ENCODE peak calls at places on chromosomes 13 and 19, in seven cellular contexts. K is mucosa of gallbladder, X is GM13977, A is NCI-H2081, O is tibial nerve, C is RPMI8226, D is AG20443. W is an unnamed sample.
A peak's percentile ranks its signal among the peaks of the same experiment; 100 is the strongest.

GRCh38 chr13:38866649-38867048 is 124.0 kb downstream of the STOML3 start:
- DNase-seq in X (no peak), K (no peak), C (no peak), D (no peak), A (peak; percentile 7), O (no peak), W (no peak)

GRCh38 chr13:90717451-90717936 is 630.0 kb upstream of the MIR17HG start:
- DNase-seq in C (no peak), X (no peak), A (no peak), O (no peak), K (no peak), D (peak; percentile 80), W (no peak)

GRCh38 chr13:41007359-41008118 is 11.6 kb downstream of the ELF1 start:
- DNase-seq in A (no peak), X (no peak), O (no peak), K (no peak), C (no peak), D (peak; percentile 28), W (no peak)

GRCh38 chr13:110108348-110109139 is 198.4 kb downstream of the COL4A1 start:
- DNase-seq in O (peak; percentile 71), K (peak; percentile 71), D (peak; percentile 94), X (no peak), C (no peak), A (peak; percentile 63), W (no peak)

GRCh38 chr19:2755811-2756210 is 16.0 kb upstream of the SLC39A3 start:
- DNase-seq in C (no peak), X (no peak), K (no peak), D (no peak), A (no peak), O (no peak), W (no peak)

GRCh38 chr19:40802300-40803169 is 3.5 kb downstream of the EGLN2 start:
- DNase-seq in D (no peak), K (peak; percentile 64), O (no peak), C (no peak), X (no peak), A (no peak), W (no peak)

GRCh38 chr19:46447824-46448223 is 19.1 kb upstream of the PNMA8C start:
- DNase-seq in X (no peak), C (no peak), A (no peak), O (no peak), K (no peak), D (no peak), W (no peak)

GRCh38 chr19:45646345-45646698 is 7.1 kb upstream of the EML2 start:
- DNase-seq in C (no peak), X (no peak), O (no peak), A (no peak), D (no peak), K (no peak), W (no peak)

GRCh38 chr13:50518131-50518530 is 325.4 kb downstream of the DLEU7 start:
- DNase-seq in K (no peak), X (no peak), A (no peak), C (no peak), O (no peak), D (no peak), W (no peak)

GRCh38 chr19:18436651-18437478 is 1.1 kb downstream of the ISYNA1 start:
- DNase-seq in A (peak; percentile 36), C (peak; percentile 86), D (peak; percentile 81), K (peak; percentile 75), X (peak; percentile 97), O (peak; percentile 60), W (peak; percentile 71)

GRCh38 chr13:30679483-30680330 is 55.6 kb upstream of the ALOX5AP start:
- DNase-seq in C (peak; percentile 35), X (peak; percentile 52), O (no peak), A (no peak), D (peak; percentile 56), K (no peak), W (no peak)

GRCh38 chr13:43102304-43102703 is 78.9 kb downstream of the DNAJC15 start:
- DNase-seq in A (no peak), X (no peak), D (no peak), O (no peak), K (no peak), C (no peak), W (no peak)

GRCh38 chr13:30186644-30187431 is 120.5 kb downstream of the KATNAL1 start:
- DNase-seq in K (no peak), A (peak; percentile 83), O (no peak), X (no peak), C (no peak), D (no peak), W (no peak)

GRCh38 chr19:18529782-18530181 is 7.9 kb upstream of the ELL start:
- DNase-seq in X (no peak), K (no peak), O (no peak), A (no peak), D (peak; percentile 37), C (no peak), W (no peak)

GRCh38 chr19:40806385-40807146 is 7.6 kb downstream of the EGLN2 start:
- DNase-seq in O (peak; percentile 84), C (no peak), K (peak; percentile 70), X (peak; percentile 88), A (peak; percentile 31), D (peak; percentile 91), W (peak; percentile 60)

GRCh38 chr19:4589579-4590410 is 30.3 kb upstream of the SEMA6B start:
- DNase-seq in K (no peak), C (peak; percentile 73), D (no peak), X (peak; percentile 73), A (no peak), O (no peak), W (no peak)

W was measured in activated B cell treated with CpG ODN at 0.5 μM for 24 hours.